ENCODE peak calls at places on chromosomes 6 and 20, in four cellular contexts. K is epithelial cell of esophagus, Y is ACHN, C is body of pancreas. E is an unnamed sample.
A peak's percentile ranks its signal among the peaks of the same experiment; 100 is the strongest.

GRCh38 chr6:73290435-73290834 is 27.4 kb upstream of the KHDC1 start:
- DNase-seq in K (peak; percentile 41), Y (no peak), C (no peak), E (no peak)

GRCh38 chr6:52881662-52881995 is 27.9 kb downstream of the GSTA3 start:
- DNase-seq in K (no peak), Y (no peak), C (no peak), E (no peak)

GRCh38 chr6:15842718-15843117 is 179.9 kb upstream of the DTNBP1 start:
- DNase-seq in K (no peak), Y (no peak), C (no peak), E (no peak)

GRCh38 chr6:17600527-17601388 is 656 bp downstream of the FAM8A1 start:
- DNase-seq in K (peak; percentile 33), Y (peak; percentile 23), C (peak; percentile 64), E (peak; percentile 51)

GRCh38 chr20:7798176-7798575 is 142.1 kb downstream of the HAO1 start:
- DNase-seq in K (no peak), Y (no peak), C (no peak), E (no peak)

GRCh38 chr20:49272654-49273053 is 5.2 kb downstream of the ZNFX1 start:
- DNase-seq in K (no peak), Y (no peak), C (no peak), E (no peak)

GRCh38 chr6:113317870-113318269 is 539.3 kb upstream of the MARCKS start:
- DNase-seq in K (no peak), Y (no peak), C (no peak), E (no peak)

GRCh38 chr6:27518881-27519795 is 46.2 kb upstream of the ZNF184 start:
- DNase-seq in K (peak; percentile 88), Y (peak; percentile 83), C (peak; percentile 74), E (peak; percentile 66)

GRCh38 chr6:166507809-166508373 is 78.6 kb downstream of the RAMACL start:
- DNase-seq in K (no peak), Y (no peak), C (no peak), E (no peak)

GRCh38 chr6:154276810-154277577 is 79.6 kb downstream of the IPCEF1 start:
- DNase-seq in K (peak; percentile 61), Y (peak; percentile 56), C (no peak), E (no peak)

GRCh38 chr20:1979116-1979778 is 14.6 kb downstream of the PDYN start:
- DNase-seq in K (peak; percentile 11), Y (no peak), C (no peak), E (no peak)

GRCh38 chr20:59812286-59813125 is 120.9 kb downstream of the SYCP2 start:
- DNase-seq in K (no peak), Y (no peak), C (no peak), E (no peak)

GRCh38 chr6:142353690-142354089 is 51.9 kb downstream of the ADGRG6 start:
- DNase-seq in K (no peak), Y (no peak), C (no peak), E (no peak)

GRCh38 chr6:27893836-27894807 is 18.1 kb downstream of the OR2B2 start:
- DNase-seq in K (peak; percentile 95), Y (peak; percentile 95), C (peak; percentile 80), E (peak; percentile 90)

GRCh38 chr20:5041433-5041832 is 40.1 kb upstream of the SLC23A2 start:
- DNase-seq in K (no peak), Y (no peak), C (no peak), E (no peak)

GRCh38 chr20:54208492-54209044 is 681 bp downstream of the PFDN4 start:
- DNase-seq in K (peak; percentile 53), Y (peak; percentile 22), C (no peak), E (no peak)

E was measured in adrenal gland.